ENCODE peak calls at places on chromosomes 12 and 14, in six cellular contexts. T is cardiac septum, E is nephron progenitor cell, I is endothelial cell, V is T-helper 9 cell, M is body of pancreas. X is an unnamed sample.

GRCh38 chr12:40693503-40693863 is 1.2 kb downstream of the CNTN1 start:
- DNase-seq in E (peak), T (no peak), M (peak), I (peak), V (no peak), X (no peak)

GRCh38 chr12:11693626-11694025 is 44.2 kb downstream of the ETV6 start:
- DNase-seq in T (no peak), E (no peak), I (no peak), V (no peak), M (no peak), X (no peak)

GRCh38 chr14:64702493-64703392 is 1.5 kb upstream of the PLEKHG3 start:
- DNase-seq in E (peak), I (peak), T (no peak), M (peak), V (peak), X (no peak)

GRCh38 chr14:23441076-23441475 is 5.6 kb upstream of the MYH7 start:
- DNase-seq in I (no peak), M (no peak), V (no peak), E (no peak), T (no peak), X (no peak)

GRCh38 chr12:79055926-79056674 is 191.5 kb downstream of the SYT1 start:
- DNase-seq in V (no peak), E (no peak), I (no peak), T (no peak), M (no peak), X (no peak)

GRCh38 chr12:116524964-116525379 is 34.2 kb upstream of the MAP1LC3B2 start:
- DNase-seq in V (no peak), I (no peak), T (no peak), M (no peak), E (no peak), X (peak)

GRCh38 chr12:1592444-1593231 is 1.7 kb downstream of the FBXL14 start:
- DNase-seq in T (no peak), V (peak), E (peak), I (peak), M (no peak), X (peak)

GRCh38 chr12:93025145-93026103 is 96.3 kb upstream of the EEA1 start:
- DNase-seq in E (no peak), T (no peak), M (no peak), V (no peak), I (peak), X (peak)